ENCODE peak calls at places on chromosomes 16 and 17, in seven cellular contexts. C is NB4; I is effector memory CD4-positive, alpha-beta T cell; Q is HuH-7.5; B is stimulated activated naive CD8-positive, alpha-beta T cell treated with anti-CD3 and anti-CD28 coated beads, Interleukin-15, amount 100 ng/mL, for 72 hours; O is T-helper 1 cell; L is brain pericyte. W is an unnamed sample.

GRCh38 chr16:19645557-19645981 is 72.5 kb downstream of the KNOP1 start:
- DNase-seq in I (no peak), B (no peak), Q (no peak), C (no peak), L (peak), O (no peak), W (no peak)

GRCh38 chr16:50616883-50617629 is 64.1 kb downstream of the SNX20 start:
- DNase-seq in I (no peak), B (no peak), Q (no peak), C (peak), O (no peak), L (no peak), W (no peak)

GRCh38 chr16:2756288-2757015 is 4.0 kb downstream of the SRRM2 start:
- DNase-seq in I (no peak), L (no peak), Q (no peak), C (no peak), B (no peak), O (no peak), W (peak)

GRCh38 chr16:15894571-15895358 is 6.4 kb upstream of the CEP20 start:
- DNase-seq in B (no peak), I (no peak), Q (no peak), L (no peak), O (no peak), C (peak), W (no peak)

GRCh38 chr17:81148571-81148970 is 16.7 kb upstream of the PVALEF start:
- DNase-seq in Q (no peak), O (no peak), B (no peak), I (no peak), C (no peak), L (no peak), W (no peak)

GRCh38 chr16:72475688-72476087 is 303.7 kb upstream of the PMFBP1 start:
- DNase-seq in B (no peak), L (no peak), I (no peak), Q (no peak), C (no peak), O (no peak), W (no peak)

GRCh38 chr17:17698869-17699351 is 17.7 kb downstream of the RAI1 start:
- DNase-seq in L (no peak), B (no peak), I (no peak), O (no peak), Q (no peak), C (no peak), W (no peak)

GRCh38 chr17:72515291-72516065 is 394.7 kb downstream of the SOX9 start:
- DNase-seq in O (no peak), Q (no peak), B (no peak), I (no peak), L (no peak), C (no peak), W (no peak)

GRCh38 chr17:77619851-77620250 is 338.7 kb upstream of the TNRC6C start:
- DNase-seq in L (no peak), O (no peak), I (no peak), Q (no peak), B (no peak), C (no peak), W (no peak)

GRCh38 chr17:75517277-75517865 is 1.0 kb downstream of the TSEN54 start:
- DNase-seq in B (peak), L (no peak), C (no peak), I (no peak), Q (peak), O (peak), W (no peak)

GRCh38 chr16:48353565-48354163 is 31.5 kb downstream of the SIAH1 start:
- DNase-seq in B (peak), C (peak), O (peak), I (peak), L (peak), Q (peak), W (no peak)

GRCh38 chr16:78227855-78228254 is 128.4 kb downstream of the WWOX start:
- DNase-seq in C (peak), O (no peak), I (no peak), B (no peak), L (no peak), Q (peak), W (no peak)

GRCh38 chr17:64420143-64420670 is 28.7 kb upstream of the MILR1 start:
- DNase-seq in C (peak), L (no peak), B (no peak), Q (peak), I (peak), O (peak), W (no peak)

GRCh38 chr16:10584956-10585561 is 4.7 kb upstream of the EMP2 start:
- DNase-seq in O (no peak), C (no peak), B (no peak), I (no peak), Q (no peak), L (no peak), W (no peak)

GRCh38 chr17:17575360-17576251 is 15.9 kb downstream of the PEMT start:
- DNase-seq in O (no peak), Q (no peak), C (no peak), B (no peak), I (no peak), L (no peak), W (no peak)

GRCh38 chr16:57147381-57148191 is 38.3 kb downstream of the PSME3IP1 start:
- DNase-seq in I (no peak), B (no peak), Q (no peak), O (no peak), L (no peak), C (peak), W (peak)

GRCh38 chr16:27177031-27177774 is 26.1 kb upstream of the KDM8 start:
- DNase-seq in C (no peak), I (no peak), O (no peak), B (no peak), Q (no peak), L (no peak), W (no peak)

W was measured in posterior vena cava.